ENCODE peak calls at places on chromosome 17, in ten cellular contexts. One of them, this sample, is unnamed.

GRCh38 chr17:63675607-63676539 is 24.1 kb downstream of the LIMD2 start:
- DNase-seq in T-helper 1 cell: no peak
- DNase-seq in T47D: peak; percentile 96
- DNase-seq in NCI-H1105 treated with DMSO at 0.1 percent for 48 hours: peak; percentile 80
- DNase-seq in RPMI8226: no peak
- DNase-seq in colonic mucosa: peak; percentile 93
- DNase-seq in skeletal muscle cell: peak; percentile 31
- DNase-seq in heart right ventricle: peak; percentile 64
- DNase-seq in IMR-90: peak; percentile 83
- DNase-seq in NCI-H446 treated with DMSO at 0.1 percent for 48 hours: no peak
- DNase-seq in this sample: peak; percentile 94

GRCh38 chr17:18854956-18855355 is 3.0 kb upstream of the PRPSAP2 start:
- DNase-seq in T-helper 1 cell: no peak
- DNase-seq in T47D: no peak
- DNase-seq in NCI-H1105 treated with DMSO at 0.1 percent for 48 hours: no peak
- DNase-seq in RPMI8226: no peak
- DNase-seq in colonic mucosa: no peak
- DNase-seq in skeletal muscle cell: no peak
- DNase-seq in heart right ventricle: no peak
- DNase-seq in IMR-90: no peak
- DNase-seq in NCI-H446 treated with DMSO at 0.1 percent for 48 hours: no peak
- DNase-seq in this sample: no peak

GRCh38 chr17:21024024-21024423 is 18.8 kb downstream of the USP22 start:
- DNase-seq in T-helper 1 cell: no peak
- DNase-seq in T47D: no peak
- DNase-seq in NCI-H1105 treated with DMSO at 0.1 percent for 48 hours: no peak
- DNase-seq in RPMI8226: no peak
- DNase-seq in colonic mucosa: no peak
- DNase-seq in skeletal muscle cell: no peak
- DNase-seq in heart right ventricle: no peak
- DNase-seq in IMR-90: peak; percentile 67
- DNase-seq in NCI-H446 treated with DMSO at 0.1 percent for 48 hours: no peak
- DNase-seq in this sample: no peak

GRCh38 chr17:65696739-65697394 is 135.4 kb upstream of the AXIN2 start:
- DNase-seq in T-helper 1 cell: no peak
- DNase-seq in T47D: no peak
- DNase-seq in NCI-H1105 treated with DMSO at 0.1 percent for 48 hours: peak; percentile 33
- DNase-seq in RPMI8226: no peak
- DNase-seq in colonic mucosa: no peak
- DNase-seq in skeletal muscle cell: no peak
- DNase-seq in heart right ventricle: no peak
- DNase-seq in IMR-90: peak; percentile 65
- DNase-seq in NCI-H446 treated with DMSO at 0.1 percent for 48 hours: no peak
- DNase-seq in this sample: no peak

GRCh38 chr17:33637534-33637933 is 344.4 kb upstream of the ASIC2 start:
- DNase-seq in T-helper 1 cell: no peak
- DNase-seq in T47D: peak; percentile 14
- DNase-seq in NCI-H1105 treated with DMSO at 0.1 percent for 48 hours: no peak
- DNase-seq in RPMI8226: no peak
- DNase-seq in colonic mucosa: no peak
- DNase-seq in skeletal muscle cell: no peak
- DNase-seq in heart right ventricle: no peak
- DNase-seq in IMR-90: no peak
- DNase-seq in NCI-H446 treated with DMSO at 0.1 percent for 48 hours: no peak
- DNase-seq in this sample: no peak

GRCh38 chr17:69047368-69048263 is 13.1 kb downstream of the ABCA9 start:
- DNase-seq in T-helper 1 cell: no peak
- DNase-seq in T47D: no peak
- DNase-seq in NCI-H1105 treated with DMSO at 0.1 percent for 48 hours: no peak
- DNase-seq in RPMI8226: no peak
- DNase-seq in colonic mucosa: peak; percentile 71
- DNase-seq in skeletal muscle cell: peak; percentile 60
- DNase-seq in heart right ventricle: peak; percentile 37
- DNase-seq in IMR-90: peak; percentile 75
- DNase-seq in NCI-H446 treated with DMSO at 0.1 percent for 48 hours: no peak
- DNase-seq in this sample: no peak

GRCh38 chr17:17107281-17107680 is 65.0 kb downstream of the MPRIP start:
- DNase-seq in T-helper 1 cell: no peak
- DNase-seq in T47D: no peak
- DNase-seq in NCI-H1105 treated with DMSO at 0.1 percent for 48 hours: no peak
- DNase-seq in RPMI8226: no peak
- DNase-seq in colonic mucosa: no peak
- DNase-seq in skeletal muscle cell: no peak
- DNase-seq in heart right ventricle: no peak
- DNase-seq in IMR-90: no peak
- DNase-seq in NCI-H446 treated with DMSO at 0.1 percent for 48 hours: no peak
- DNase-seq in this sample: no peak

GRCh38 chr17:77466596-77467223 is 325.9 kb downstream of the SEC14L1 start:
- DNase-seq in T-helper 1 cell: no peak
- DNase-seq in T47D: no peak
- DNase-seq in NCI-H1105 treated with DMSO at 0.1 percent for 48 hours: no peak
- DNase-seq in RPMI8226: no peak
- DNase-seq in colonic mucosa: no peak
- DNase-seq in skeletal muscle cell: no peak
- DNase-seq in heart right ventricle: no peak
- DNase-seq in IMR-90: no peak
- DNase-seq in NCI-H446 treated with DMSO at 0.1 percent for 48 hours: no peak
- DNase-seq in this sample: no peak

GRCh38 chr17:40602445-40603443 is 37.5 kb upstream of the CCR7 start:
- DNase-seq in T-helper 1 cell: peak; percentile 56
- DNase-seq in T47D: no peak
- DNase-seq in NCI-H1105 treated with DMSO at 0.1 percent for 48 hours: no peak
- DNase-seq in RPMI8226: no peak
- DNase-seq in colonic mucosa: no peak
- DNase-seq in skeletal muscle cell: no peak
- DNase-seq in heart right ventricle: no peak
- DNase-seq in IMR-90: no peak
- DNase-seq in NCI-H446 treated with DMSO at 0.1 percent for 48 hours: no peak
- DNase-seq in this sample: no peak

GRCh38 chr17:39235555-39236221 is 9.9 kb upstream of the STAC2 start:
- DNase-seq in T-helper 1 cell: peak; percentile 15
- DNase-seq in T47D: peak; percentile 87
- DNase-seq in NCI-H1105 treated with DMSO at 0.1 percent for 48 hours: peak; percentile 33
- DNase-seq in RPMI8226: peak; percentile 82
- DNase-seq in colonic mucosa: peak; percentile 45
- DNase-seq in skeletal muscle cell: no peak
- DNase-seq in heart right ventricle: no peak
- DNase-seq in IMR-90: peak; percentile 57
- DNase-seq in NCI-H446 treated with DMSO at 0.1 percent for 48 hours: peak; percentile 41
- DNase-seq in this sample: no peak

GRCh38 chr17:16915752-16916556 is 56.0 kb downstream of the TNFRSF13B start:
- DNase-seq in T-helper 1 cell: no peak
- DNase-seq in T47D: peak; percentile 65
- DNase-seq in NCI-H1105 treated with DMSO at 0.1 percent for 48 hours: peak; percentile 71
- DNase-seq in RPMI8226: peak; percentile 94
- DNase-seq in colonic mucosa: peak; percentile 68
- DNase-seq in skeletal muscle cell: no peak
- DNase-seq in heart right ventricle: peak; percentile 53
- DNase-seq in IMR-90: peak; percentile 16
- DNase-seq in NCI-H446 treated with DMSO at 0.1 percent for 48 hours: no peak
- DNase-seq in this sample: no peak

GRCh38 chr17:19372439-19372838 is 5.9 kb upstream of the MAPK7 start:
- DNase-seq in T-helper 1 cell: no peak
- DNase-seq in T47D: no peak
- DNase-seq in NCI-H1105 treated with DMSO at 0.1 percent for 48 hours: no peak
- DNase-seq in RPMI8226: no peak
- DNase-seq in colonic mucosa: no peak
- DNase-seq in skeletal muscle cell: no peak
- DNase-seq in heart right ventricle: no peak
- DNase-seq in IMR-90: no peak
- DNase-seq in NCI-H446 treated with DMSO at 0.1 percent for 48 hours: no peak
- DNase-seq in this sample: no peak

GRCh38 chr17:53141280-53141679 is 681.4 kb upstream of the KIF2B start:
- DNase-seq in T-helper 1 cell: no peak
- DNase-seq in T47D: no peak
- DNase-seq in NCI-H1105 treated with DMSO at 0.1 percent for 48 hours: no peak
- DNase-seq in RPMI8226: no peak
- DNase-seq in colonic mucosa: no peak
- DNase-seq in skeletal muscle cell: no peak
- DNase-seq in heart right ventricle: no peak
- DNase-seq in IMR-90: no peak
- DNase-seq in NCI-H446 treated with DMSO at 0.1 percent for 48 hours: no peak
- DNase-seq in this sample: peak; percentile 4

GRCh38 chr17:56772442-56772841 is 61.3 kb downstream of the C17orf67 start:
- DNase-seq in T-helper 1 cell: no peak
- DNase-seq in T47D: peak; percentile 53
- DNase-seq in NCI-H1105 treated with DMSO at 0.1 percent for 48 hours: no peak
- DNase-seq in RPMI8226: no peak
- DNase-seq in colonic mucosa: no peak
- DNase-seq in skeletal muscle cell: no peak
- DNase-seq in heart right ventricle: no peak
- DNase-seq in IMR-90: no peak
- DNase-seq in NCI-H446 treated with DMSO at 0.1 percent for 48 hours: no peak
- DNase-seq in this sample: no peak

GRCh38 chr17:5804226-5804625 is 219.9 kb upstream of the NLRP1 start:
- DNase-seq in T-helper 1 cell: no peak
- DNase-seq in T47D: no peak
- DNase-seq in NCI-H1105 treated with DMSO at 0.1 percent for 48 hours: no peak
- DNase-seq in RPMI8226: no peak
- DNase-seq in colonic mucosa: no peak
- DNase-seq in skeletal muscle cell: no peak
- DNase-seq in heart right ventricle: no peak
- DNase-seq in IMR-90: no peak
- DNase-seq in NCI-H446 treated with DMSO at 0.1 percent for 48 hours: peak; percentile 8
- DNase-seq in this sample: no peak

GRCh38 chr17:44502598-44503079 is 567 bp downstream of the GPATCH8 start:
- DNase-seq in T-helper 1 cell: no peak
- DNase-seq in T47D: no peak
- DNase-seq in NCI-H1105 treated with DMSO at 0.1 percent for 48 hours: peak; percentile 19
- DNase-seq in RPMI8226: peak; percentile 16
- DNase-seq in colonic mucosa: peak; percentile 19
- DNase-seq in skeletal muscle cell: no peak
- DNase-seq in heart right ventricle: no peak
- DNase-seq in IMR-90: peak; percentile 24
- DNase-seq in NCI-H446 treated with DMSO at 0.1 percent for 48 hours: no peak
- DNase-seq in this sample: no peak

GRCh38 chr17:79428988-79429387 is 181.9 kb downstream of the RBFOX3 start:
- DNase-seq in T-helper 1 cell: no peak
- DNase-seq in T47D: no peak
- DNase-seq in NCI-H1105 treated with DMSO at 0.1 percent for 48 hours: no peak
- DNase-seq in RPMI8226: no peak
- DNase-seq in colonic mucosa: no peak
- DNase-seq in skeletal muscle cell: no peak
- DNase-seq in heart right ventricle: no peak
- DNase-seq in IMR-90: no peak
- DNase-seq in NCI-H446 treated with DMSO at 0.1 percent for 48 hours: no peak
- DNase-seq in this sample: no peak

GRCh38 chr17:35790826-35791225 is 4.6 kb downstream of the MMP28 start:
- DNase-seq in T-helper 1 cell: no peak
- DNase-seq in T47D: no peak
- DNase-seq in NCI-H1105 treated with DMSO at 0.1 percent for 48 hours: no peak
- DNase-seq in RPMI8226: no peak
- DNase-seq in colonic mucosa: no peak
- DNase-seq in skeletal muscle cell: no peak
- DNase-seq in heart right ventricle: no peak
- DNase-seq in IMR-90: no peak
- DNase-seq in NCI-H446 treated with DMSO at 0.1 percent for 48 hours: no peak
- DNase-seq in this sample: no peak

GRCh38 chr17:78651551-78651950 is 74.4 kb upstream of the DNAH17 start:
- DNase-seq in T-helper 1 cell: no peak
- DNase-seq in T47D: no peak
- DNase-seq in NCI-H1105 treated with DMSO at 0.1 percent for 48 hours: no peak
- DNase-seq in RPMI8226: no peak
- DNase-seq in colonic mucosa: no peak
- DNase-seq in skeletal muscle cell: no peak
- DNase-seq in heart right ventricle: no peak
- DNase-seq in IMR-90: peak; percentile 6
- DNase-seq in NCI-H446 treated with DMSO at 0.1 percent for 48 hours: no peak
- DNase-seq in this sample: no peak

GRCh38 chr17:76560036-76560876 is 20.4 kb downstream of the PRCD start:
- DNase-seq in T-helper 1 cell: no peak
- DNase-seq in T47D: no peak
- DNase-seq in NCI-H1105 treated with DMSO at 0.1 percent for 48 hours: no peak
- DNase-seq in RPMI8226: no peak
- DNase-seq in colonic mucosa: no peak
- DNase-seq in skeletal muscle cell: no peak
- DNase-seq in heart right ventricle: no peak
- DNase-seq in IMR-90: no peak
- DNase-seq in NCI-H446 treated with DMSO at 0.1 percent for 48 hours: no peak
- DNase-seq in this sample: no peak

GRCh38 chr17:46732754-46733398 is 85.6 kb downstream of the WNT3 start:
- DNase-seq in T-helper 1 cell: no peak
- DNase-seq in T47D: no peak
- DNase-seq in NCI-H1105 treated with DMSO at 0.1 percent for 48 hours: no peak
- DNase-seq in RPMI8226: no peak
- DNase-seq in colonic mucosa: no peak
- DNase-seq in skeletal muscle cell: no peak
- DNase-seq in heart right ventricle: no peak
- DNase-seq in IMR-90: no peak
- DNase-seq in NCI-H446 treated with DMSO at 0.1 percent for 48 hours: no peak
- DNase-seq in this sample: no peak

GRCh38 chr17:61490540-61490975 is 38.3 kb downstream of the TBX4 start:
- DNase-seq in T-helper 1 cell: no peak
- DNase-seq in T47D: no peak
- DNase-seq in NCI-H1105 treated with DMSO at 0.1 percent for 48 hours: no peak
- DNase-seq in RPMI8226: no peak
- DNase-seq in colonic mucosa: no peak
- DNase-seq in skeletal muscle cell: no peak
- DNase-seq in heart right ventricle: no peak
- DNase-seq in IMR-90: peak; percentile 90
- DNase-seq in NCI-H446 treated with DMSO at 0.1 percent for 48 hours: no peak
- DNase-seq in this sample: no peak

GRCh38 chr17:47119746-47120520 is 69.2 kb downstream of the CDC27 start:
- DNase-seq in T-helper 1 cell: no peak
- DNase-seq in T47D: no peak
- DNase-seq in NCI-H1105 treated with DMSO at 0.1 percent for 48 hours: no peak
- DNase-seq in RPMI8226: no peak
- DNase-seq in colonic mucosa: no peak
- DNase-seq in skeletal muscle cell: no peak
- DNase-seq in heart right ventricle: no peak
- DNase-seq in IMR-90: peak; percentile 76
- DNase-seq in NCI-H446 treated with DMSO at 0.1 percent for 48 hours: no peak
- DNase-seq in this sample: no peak

GRCh38 chr17:50280068-50280467 is 5.8 kb downstream of the TMEM92 start:
- DNase-seq in T-helper 1 cell: no peak
- DNase-seq in T47D: no peak
- DNase-seq in NCI-H1105 treated with DMSO at 0.1 percent for 48 hours: no peak
- DNase-seq in RPMI8226: no peak
- DNase-seq in colonic mucosa: peak; percentile 84
- DNase-seq in skeletal muscle cell: no peak
- DNase-seq in heart right ventricle: no peak
- DNase-seq in IMR-90: no peak
- DNase-seq in NCI-H446 treated with DMSO at 0.1 percent for 48 hours: no peak
- DNase-seq in this sample: no peak

GRCh38 chr17:57541049-57541448 is 204.1 kb downstream of the CCDC182 start:
- DNase-seq in T-helper 1 cell: no peak
- DNase-seq in T47D: no peak
- DNase-seq in NCI-H1105 treated with DMSO at 0.1 percent for 48 hours: no peak
- DNase-seq in RPMI8226: no peak
- DNase-seq in colonic mucosa: no peak
- DNase-seq in skeletal muscle cell: no peak
- DNase-seq in heart right ventricle: no peak
- DNase-seq in IMR-90: no peak
- DNase-seq in NCI-H446 treated with DMSO at 0.1 percent for 48 hours: no peak
- DNase-seq in this sample: no peak

GRCh38 chr17:49360796-49361128 is 1.3 kb downstream of the ZNF652 start:
- DNase-seq in T-helper 1 cell: no peak
- DNase-seq in T47D: no peak
- DNase-seq in NCI-H1105 treated with DMSO at 0.1 percent for 48 hours: no peak
- DNase-seq in RPMI8226: no peak
- DNase-seq in colonic mucosa: no peak
- DNase-seq in skeletal muscle cell: no peak
- DNase-seq in heart right ventricle: no peak
- DNase-seq in IMR-90: peak; percentile 21
- DNase-seq in NCI-H446 treated with DMSO at 0.1 percent for 48 hours: no peak
- DNase-seq in this sample: no peak

GRCh38 chr17:1461193-1461944 is 5.3 kb upstream of the CRK start:
- DNase-seq in T-helper 1 cell: no peak
- DNase-seq in T47D: no peak
- DNase-seq in NCI-H1105 treated with DMSO at 0.1 percent for 48 hours: no peak
- DNase-seq in RPMI8226: no peak
- DNase-seq in colonic mucosa: no peak
- DNase-seq in skeletal muscle cell: no peak
- DNase-seq in heart right ventricle: no peak
- DNase-seq in IMR-90: no peak
- DNase-seq in NCI-H446 treated with DMSO at 0.1 percent for 48 hours: no peak
- DNase-seq in this sample: no peak

GRCh38 chr17:57539528-57540301 is 205.4 kb downstream of the CCDC182 start:
- DNase-seq in T-helper 1 cell: no peak
- DNase-seq in T47D: no peak
- DNase-seq in NCI-H1105 treated with DMSO at 0.1 percent for 48 hours: no peak
- DNase-seq in RPMI8226: no peak
- DNase-seq in colonic mucosa: no peak
- DNase-seq in skeletal muscle cell: no peak
- DNase-seq in heart right ventricle: no peak
- DNase-seq in IMR-90: no peak
- DNase-seq in NCI-H446 treated with DMSO at 0.1 percent for 48 hours: no peak
- DNase-seq in this sample: no peak